ENCODE peak calls at places on chromosomes 1 and 21, in eight cellular contexts. Q is stimulated activated CD8-positive, alpha-beta memory T cell treated with anti-CD3 and anti-CD28 coated beads, Interleukin-4, amount 100 ng/mL, for 4 hours; U is HFF-Myc; A is GM23248; M is lower leg skin; W is occipital lobe; K is colonic mucosa; G is NCI-H1105. J is an unnamed sample.

GRCh38 chr1:246404078-246404477 is 103.0 kb downstream of the SMYD3 start:
- DNase-seq in Q (no peak), U (peak; percentile 25), A (peak; percentile 36), M (no peak), W (no peak), K (no peak), G (no peak), J (no peak)

GRCh38 chr21:40568756-40569155 is 278.2 kb downstream of the DSCAM start:
- DNase-seq in Q (no peak), U (no peak), A (no peak), M (no peak), W (no peak), K (no peak), G (no peak), J (no peak)

GRCh38 chr1:6651889-6652288 is 27.2 kb downstream of the THAP3 start:
- DNase-seq in Q (no peak), U (no peak), A (no peak), M (no peak), W (no peak), K (no peak), G (no peak), J (no peak)

GRCh38 chr1:2529776-2530500 is at the start of gene HES5:
- DNase-seq in Q (no peak), U (no peak), A (peak; percentile 72), M (no peak), W (no peak), K (peak; percentile 66), G (peak; percentile 32), J (no peak)

GRCh38 chr1:62234709-62235108 is 40.1 kb downstream of the L1TD1 start:
- DNase-seq in Q (no peak), U (no peak), A (peak; percentile 18), M (no peak), W (no peak), K (no peak), G (no peak), J (no peak)

GRCh38 chr1:232378266-232379041 is 251.5 kb downstream of the SIPA1L2 start:
- DNase-seq in Q (no peak), U (no peak), A (no peak), M (no peak), W (no peak), K (no peak), G (no peak), J (no peak)

GRCh38 chr21:44576025-44576420 is 2.5 kb downstream of the KRTAP10-4 start:
- DNase-seq in Q (no peak), U (no peak), A (no peak), M (no peak), W (no peak), K (no peak), G (no peak), J (no peak)

GRCh38 chr1:8394456-8395321 is 76.8 kb downstream of the SLC45A1 start:
- DNase-seq in Q (no peak), U (peak; percentile 76), A (peak; percentile 88), M (no peak), W (no peak), K (no peak), G (no peak), J (no peak)

GRCh38 chr1:225460737-225461532 is 33.1 kb upstream of the LBR start:
- DNase-seq in Q (peak; percentile 70), U (no peak), A (peak; percentile 47), M (no peak), W (no peak), K (no peak), G (no peak), J (no peak)

GRCh38 chr21:44724166-44724565 is 12.8 kb upstream of the TSPEAR start:
- DNase-seq in Q (no peak), U (no peak), A (no peak), M (no peak), W (no peak), K (no peak), G (no peak), J (no peak)

GRCh38 chr1:235424092-235424491 is 56.9 kb downstream of the TBCE start:
- DNase-seq in Q (no peak), U (no peak), A (no peak), M (no peak), W (peak; percentile 3), K (no peak), G (no peak), J (no peak)

GRCh38 chr1:43227138-43227836 is 42.5 kb upstream of the TMEM125 start:
- DNase-seq in Q (peak; percentile 50), U (peak; percentile 72), A (peak; percentile 68), M (peak; percentile 77), W (peak; percentile 34), K (peak; percentile 89), G (peak; percentile 79), J (peak; percentile 79)

GRCh38 chr1:16625497-16626408 is 12.4 kb upstream of the NBPF1 start:
- DNase-seq in Q (no peak), U (no peak), A (no peak), M (no peak), W (no peak), K (no peak), G (no peak), J (no peak)

GRCh38 chr1:179310721-179311120 is 17.1 kb downstream of the SOAT1 start:
- DNase-seq in Q (no peak), U (peak; percentile 25), A (peak; percentile 90), M (no peak), W (no peak), K (no peak), G (no peak), J (no peak)

GRCh38 chr1:43636006-43636641 is 13.8 kb upstream of the KDM4A start:
- DNase-seq in Q (no peak), U (no peak), A (no peak), M (no peak), W (no peak), K (no peak), G (no peak), J (no peak)

GRCh38 chr1:186925881-186926676 is 97.3 kb downstream of the PLA2G4A start:
- DNase-seq in Q (no peak), U (peak; percentile 44), A (peak; percentile 23), M (no peak), W (no peak), K (no peak), G (no peak), J (no peak)

GRCh38 chr1:48493970-48494769 is 22.2 kb upstream of the SPATA6 start:
- DNase-seq in Q (no peak), U (peak; percentile 72), A (peak; percentile 93), M (no peak), W (peak; percentile 75), K (peak; percentile 34), G (no peak), J (no peak)

GRCh38 chr1:31871703-31872102 is 55.9 kb upstream of the SPOCD1 start:
- DNase-seq in Q (no peak), U (no peak), A (no peak), M (no peak), W (no peak), K (no peak), G (no peak), J (no peak)

GRCh38 chr21:40049031-40049958 is 182.1 kb downstream of the PCP4 start:
- DNase-seq in Q (no peak), U (no peak), A (no peak), M (peak; percentile 35), W (no peak), K (no peak), G (peak; percentile 32), J (no peak)

GRCh38 chr1:163980391-163980790 is 578.6 kb upstream of the PBX1 start:
- DNase-seq in Q (no peak), U (no peak), A (no peak), M (no peak), W (no peak), K (no peak), G (peak; percentile 75), J (no peak)

GRCh38 chr1:153573351-153573750 is 7.7 kb upstream of the S100A2 start:
- DNase-seq in Q (no peak), U (no peak), A (no peak), M (no peak), W (no peak), K (no peak), G (no peak), J (no peak)

GRCh38 chr1:3000671-3001470 is 20.4 kb upstream of the ACTRT2 start:
- DNase-seq in Q (no peak), U (no peak), A (no peak), M (no peak), W (no peak), K (no peak), G (no peak), J (no peak)

GRCh38 chr1:1187938-1188337 is 14.3 kb downstream of the TTLL10 start:
- DNase-seq in Q (no peak), U (peak; percentile 24), A (no peak), M (no peak), W (no peak), K (no peak), G (no peak), J (no peak)

GRCh38 chr1:24300971-24301370 is 18.2 kb upstream of the GRHL3 start:
- DNase-seq in Q (no peak), U (no peak), A (no peak), M (no peak), W (no peak), K (no peak), G (no peak), J (no peak)

GRCh38 chr1:96357132-96357531 is 364.5 kb upstream of the PTBP2 start:
- DNase-seq in Q (no peak), U (no peak), A (no peak), M (no peak), W (no peak), K (no peak), G (no peak), J (no peak)

GRCh38 chr1:154517661-154518060 is 15.4 kb upstream of the SHE start:
- DNase-seq in Q (no peak), U (no peak), A (no peak), M (no peak), W (no peak), K (no peak), G (no peak), J (no peak)

GRCh38 chr1:94265931-94266330 is 28.5 kb upstream of the ARHGAP29 start:
- DNase-seq in Q (no peak), U (no peak), A (peak; percentile 69), M (no peak), W (no peak), K (no peak), G (no peak), J (no peak)